ENCODE peak calls at places on chromosomes 13 and 19, in six cellular contexts. One of them, this sample, is unnamed.

GRCh38 chr13:113972451-113973217 is 1.2 kb downstream of the C13orf46 start:
- DNase-seq in heart right ventricle: no peak
- DNase-seq in A549: no peak
- DNase-seq in right lobe of liver: peak; percentile 42
- DNase-seq in adrenal gland: no peak
- DNase-seq in BJ: no peak
- DNase-seq in this sample: no peak

GRCh38 chr13:27860743-27861142 is 59.1 kb upstream of the PDX1 start:
- DNase-seq in heart right ventricle: no peak
- DNase-seq in adrenal gland: no peak
- DNase-seq in BJ: no peak
- DNase-seq in right lobe of liver: no peak
- DNase-seq in A549: no peak
- DNase-seq in this sample: no peak

GRCh38 chr13:33764716-33765115 is 53.2 kb upstream of the RFC3 start:
- DNase-seq in adrenal gland: no peak
- DNase-seq in BJ: no peak
- DNase-seq in A549: no peak
- DNase-seq in heart right ventricle: no peak
- DNase-seq in right lobe of liver: no peak
- DNase-seq in this sample: no peak

GRCh38 chr13:76711515-76712182 is 174.6 kb downstream of the KCTD12 start:
- DNase-seq in A549: peak; percentile 10
- DNase-seq in BJ: peak; percentile 91
- DNase-seq in adrenal gland: peak; percentile 40
- DNase-seq in right lobe of liver: no peak
- DNase-seq in heart right ventricle: peak; percentile 36
- DNase-seq in this sample: no peak

GRCh38 chr19:29681422-29682235 is 16.4 kb downstream of the PLEKHF1 start:
- DNase-seq in A549: no peak
- DNase-seq in heart right ventricle: no peak
- DNase-seq in BJ: no peak
- DNase-seq in right lobe of liver: no peak
- DNase-seq in adrenal gland: no peak
- DNase-seq in this sample: no peak

GRCh38 chr13:93248627-93249047 is 22.0 kb downstream of the GPC6 start:
- DNase-seq in right lobe of liver: peak; percentile 89
- DNase-seq in A549: peak; percentile 48
- DNase-seq in heart right ventricle: no peak
- DNase-seq in BJ: no peak
- DNase-seq in adrenal gland: no peak
- DNase-seq in this sample: no peak

GRCh38 chr13:110105136-110105535 is 201.8 kb downstream of the COL4A1 start:
- DNase-seq in A549: no peak
- DNase-seq in right lobe of liver: no peak
- DNase-seq in BJ: no peak
- DNase-seq in adrenal gland: peak; percentile 86
- DNase-seq in heart right ventricle: no peak
- DNase-seq in this sample: no peak

GRCh38 chr13:44303681-44304432 is 69.8 kb upstream of the SERP2 start:
- DNase-seq in right lobe of liver: peak; percentile 62
- DNase-seq in BJ: no peak
- DNase-seq in A549: no peak
- DNase-seq in heart right ventricle: peak; percentile 85
- DNase-seq in adrenal gland: peak; percentile 42
- DNase-seq in this sample: no peak

GRCh38 chr19:44051654-44052402 is at the start of gene ZNF223:
- DNase-seq in right lobe of liver: peak; percentile 98
- DNase-seq in A549: peak; percentile 96
- DNase-seq in BJ: peak; percentile 73
- DNase-seq in heart right ventricle: peak; percentile 97
- DNase-seq in adrenal gland: peak; percentile 96
- DNase-seq in this sample: peak; percentile 26

GRCh38 chr13:110185696-110186095 is 121.3 kb downstream of the COL4A1 start:
- DNase-seq in A549: no peak
- DNase-seq in BJ: peak; percentile 59
- DNase-seq in adrenal gland: no peak
- DNase-seq in heart right ventricle: no peak
- DNase-seq in right lobe of liver: no peak
- DNase-seq in this sample: no peak

GRCh38 chr19:3656747-3657394 is 30.3 kb upstream of the CACTIN start:
- DNase-seq in BJ: no peak
- DNase-seq in heart right ventricle: no peak
- DNase-seq in A549: no peak
- DNase-seq in right lobe of liver: no peak
- DNase-seq in adrenal gland: no peak
- DNase-seq in this sample: no peak

GRCh38 chr19:19750842-19751790 is 18.2 kb upstream of the ZNF14 start:
- DNase-seq in right lobe of liver: no peak
- DNase-seq in heart right ventricle: no peak
- DNase-seq in BJ: no peak
- DNase-seq in A549: no peak
- DNase-seq in adrenal gland: no peak
- DNase-seq in this sample: no peak

GRCh38 chr13:41132512-41133152 is at the start of gene KBTBD6:
- DNase-seq in heart right ventricle: peak; percentile 96
- DNase-seq in right lobe of liver: peak; percentile 98
- DNase-seq in A549: peak; percentile 95
- DNase-seq in BJ: peak; percentile 96
- DNase-seq in adrenal gland: peak; percentile 98
- DNase-seq in this sample: peak; percentile 93
- TF ChIP-seq CTCF in heart right ventricle: no peak
- TF ChIP-seq CTCF in right lobe of liver: peak; percentile 4
- TF ChIP-seq CTCF in A549: no peak
- TF ChIP-seq CTCF in BJ: no peak
- TF ChIP-seq CTCF in adrenal gland: no peak
- TF ChIP-seq CTCF in this sample: no peak

DNA sequence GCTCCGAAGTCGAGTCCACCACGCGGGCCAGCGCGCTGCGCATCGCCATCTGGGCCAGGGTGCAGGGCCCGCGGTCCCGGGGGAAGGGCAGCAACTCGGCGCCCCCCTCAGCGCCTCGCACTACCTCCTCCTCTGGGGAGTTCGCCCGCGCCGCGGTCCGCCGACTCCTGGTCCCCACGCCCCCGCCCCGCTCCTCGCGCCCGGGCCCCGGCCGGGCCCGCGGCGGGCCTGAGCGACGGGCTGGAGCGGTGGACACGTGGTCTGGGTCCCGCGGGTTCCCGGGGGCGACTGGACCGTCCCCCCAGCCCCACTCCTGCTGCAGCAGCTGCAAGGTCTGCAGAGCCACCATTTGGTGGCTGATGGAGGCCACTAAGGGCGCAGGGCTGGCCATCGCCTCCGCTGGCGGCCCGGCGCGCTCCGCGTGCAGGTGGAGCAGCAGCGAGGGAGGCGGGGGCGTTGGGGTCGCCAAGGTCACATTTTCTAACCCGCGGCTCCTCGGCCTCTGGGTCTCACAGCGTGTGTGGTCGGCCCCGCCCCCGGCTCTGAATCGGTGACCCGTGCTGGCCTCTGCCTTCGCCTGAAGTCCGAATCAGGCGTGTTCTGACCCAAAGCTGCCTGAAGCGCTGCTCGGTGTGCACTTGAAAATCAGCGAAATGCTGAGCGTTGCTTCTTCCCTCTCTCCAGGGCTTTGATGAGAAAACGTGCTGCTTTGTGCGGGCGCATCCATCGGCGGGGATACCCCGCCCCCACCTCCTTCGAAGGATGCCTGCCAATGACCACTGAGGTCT is at the start of gene DLEU7:
- DNase-seq in A549: no peak
- DNase-seq in right lobe of liver: no peak
- DNase-seq in heart right ventricle: no peak
- DNase-seq in adrenal gland: no peak
- DNase-seq in BJ: no peak
- DNase-seq in this sample: no peak
- H3K4me3 ChIP-seq in A549: no peak within 1 kb of the TSS
- H3K4me3 ChIP-seq in right lobe of liver: peak within 1 kb of the TSS; percentile 39
- H3K4me3 ChIP-seq in heart right ventricle: peak within 1 kb of the TSS; percentile 48
- H3K4me3 ChIP-seq in adrenal gland: no peak within 1 kb of the TSS
- H3K4me3 ChIP-seq in BJ: no peak within 1 kb of the TSS
- H3K4me3 ChIP-seq in this sample: no peak within 1 kb of the TSS

DNA sequence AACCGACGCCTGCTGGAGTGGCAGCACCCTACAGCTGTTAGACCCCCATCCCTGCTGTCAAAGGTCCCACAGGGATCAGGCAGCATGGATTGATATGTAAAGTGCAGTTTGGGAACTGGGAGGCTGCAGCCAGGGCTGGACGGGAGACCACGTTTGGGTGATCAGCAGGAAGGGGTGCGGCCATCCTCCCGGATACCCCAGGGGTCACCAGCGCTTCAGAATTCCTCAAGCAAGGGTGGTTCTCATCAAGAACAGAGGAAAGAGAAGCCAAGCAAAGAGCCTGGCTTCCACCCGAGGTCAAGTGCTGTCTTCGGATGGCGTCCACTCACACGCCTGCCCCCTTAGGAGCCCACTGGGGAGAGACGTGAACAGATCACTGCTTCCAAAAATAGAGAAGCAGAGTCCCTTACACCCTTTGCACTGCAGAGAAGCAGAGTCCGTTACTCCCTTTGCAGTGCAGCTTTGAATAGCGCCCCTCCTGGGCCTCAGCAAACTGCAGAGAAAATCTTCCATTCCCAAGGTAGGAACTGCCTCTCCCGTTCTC is 35.5 kb downstream of the DHRS12 start:
- DNase-seq in heart right ventricle: no peak
- DNase-seq in adrenal gland: no peak
- DNase-seq in BJ: no peak
- DNase-seq in A549: no peak
- DNase-seq in right lobe of liver: no peak
- DNase-seq in this sample: no peak
- TF ChIP-seq CTCF in heart right ventricle: peak; percentile 50
- TF ChIP-seq CTCF in adrenal gland: no peak
- TF ChIP-seq CTCF in BJ: no peak
- TF ChIP-seq CTCF in A549: no peak
- TF ChIP-seq CTCF in right lobe of liver: no peak
- TF ChIP-seq CTCF in this sample: no peak

DNA sequence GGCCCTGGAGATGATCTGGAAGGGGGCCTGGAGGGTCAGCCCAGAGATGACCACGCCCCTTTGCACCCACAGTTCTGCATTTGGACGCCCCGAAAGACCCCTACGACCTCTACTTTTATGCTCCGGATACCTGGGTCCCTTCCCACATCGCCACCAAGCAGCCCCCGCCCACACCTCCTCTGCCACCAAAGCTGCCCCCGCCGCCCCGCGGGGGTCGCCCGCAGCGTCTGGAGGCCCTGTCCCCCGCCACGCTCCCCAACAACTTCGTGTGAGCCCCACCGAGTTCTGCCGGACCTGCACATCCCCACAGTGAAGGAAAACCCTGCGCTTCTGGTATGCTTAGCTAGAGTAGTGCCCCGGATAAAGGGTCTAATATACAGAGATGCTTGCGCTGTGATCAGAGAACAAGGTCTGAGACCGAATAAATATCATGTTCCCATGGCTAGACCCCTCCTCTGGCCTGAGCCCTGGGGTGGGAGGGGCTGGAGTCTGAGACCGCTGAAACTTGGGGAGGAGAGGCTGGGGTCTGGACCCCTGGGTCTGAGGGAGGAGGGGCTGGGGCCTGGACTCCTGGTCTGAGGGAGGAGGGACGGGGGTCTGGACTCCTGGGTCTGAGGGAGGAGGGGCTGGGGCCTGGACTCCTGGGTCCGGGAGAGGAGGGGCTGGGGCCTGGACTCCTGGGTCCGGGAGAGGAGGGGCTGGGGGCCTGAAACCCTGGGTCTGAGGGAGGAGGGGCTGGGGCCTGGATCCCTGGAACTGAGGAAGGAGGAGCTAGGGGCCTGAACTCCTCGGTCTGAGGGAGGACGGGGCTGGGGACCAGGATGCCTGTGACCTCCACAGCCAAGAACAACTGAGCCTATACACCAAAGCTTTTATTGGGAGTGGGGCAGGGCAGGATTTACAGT is 3.6 kb downstream of the GFY start:
- DNase-seq in A549: no peak
- DNase-seq in BJ: no peak
- DNase-seq in adrenal gland: no peak
- DNase-seq in right lobe of liver: no peak
- DNase-seq in heart right ventricle: no peak
- DNase-seq in this sample: no peak
- H3K4me3 ChIP-seq in A549: peak overlapping the region; percentile 39
- H3K4me3 ChIP-seq in BJ: no peak overlapping the region
- H3K4me3 ChIP-seq in adrenal gland: no peak overlapping the region
- H3K4me3 ChIP-seq in right lobe of liver: no peak overlapping the region
- H3K4me3 ChIP-seq in heart right ventricle: no peak overlapping the region
- H3K4me3 ChIP-seq in this sample: no peak overlapping the region